ENCODE peak calls at places on chromosomes 2 and 18, in seven cellular contexts. P is IMR-90, D is mesenchymal stem cell, B is H1, F is neuronal stem cell, E is mesendoderm, M is trophoblast cell. V is an unnamed sample.

GRCh38 chr2:854460-854859 is 96.2 kb upstream of the SNTG2 start:
- DNase-seq in B (peak), F (peak), P (no peak), E (peak), M (peak), D (no peak), V (peak)

GRCh38 chr2:46332686-46333281 is 35.6 kb downstream of the EPAS1 start:
- DNase-seq in E (no peak), M (no peak), D (peak), F (no peak), P (peak), B (no peak), V (no peak)

GRCh38 chr2:158407031-158407430 is 49.5 kb downstream of the CCDC148 start:
- DNase-seq in D (no peak), F (no peak), E (peak), B (no peak), P (no peak), M (no peak), V (no peak)

GRCh38 chr2:14270036-14270582 is 362.4 kb upstream of the LRATD1 start:
- DNase-seq in E (no peak), P (no peak), M (no peak), D (no peak), B (no peak), F (no peak), V (no peak)

GRCh38 chr2:133888816-133889215 is 320.6 kb upstream of the NCKAP5 start:
- DNase-seq in B (no peak), P (no peak), M (peak), D (no peak), F (no peak), E (no peak), V (no peak)

GRCh38 chr2:176074919-176075425 is 8.8 kb downstream of the EVX2 start:
- DNase-seq in P (no peak), F (no peak), M (no peak), D (no peak), B (no peak), E (no peak), V (no peak)

GRCh38 chr2:24548058-24548457 is 57.0 kb downstream of the NCOA1 start:
- DNase-seq in D (no peak), F (no peak), P (no peak), B (no peak), M (no peak), E (no peak), V (no peak)

GRCh38 chr18:68418226-68418868 is 296.6 kb downstream of the TMX3 start:
- DNase-seq in B (no peak), E (no peak), D (no peak), P (no peak), F (no peak), M (peak), V (no peak)

GRCh38 chr18:66754335-66754734 is 150.4 kb upstream of the CDH19 start:
- DNase-seq in B (no peak), D (no peak), E (no peak), P (no peak), F (no peak), M (peak), V (no peak)

GRCh38 chr2:188850786-188851185 is 123.4 kb upstream of the COL3A1 start:
- DNase-seq in P (peak), F (no peak), B (no peak), D (peak), E (no peak), M (no peak), V (no peak)

GRCh38 chr18:23887493-23887892 is 127.1 kb upstream of the TTC39C start:
- DNase-seq in F (no peak), M (no peak), B (no peak), E (no peak), P (peak), D (no peak), V (no peak)

GRCh38 chr2:191636586-191636985 is 41.4 kb upstream of the NABP1 start:
- DNase-seq in F (no peak), D (no peak), P (no peak), E (no peak), M (no peak), B (no peak), V (no peak)
- H3K4me2 ChIP-seq in F (no peak), D (no peak), P (peak), E (no peak), M (no peak), B (no peak), V (no peak)

GRCh38 chr2:117980783-117981676 is 32.8 kb downstream of the CCDC93 start:
- DNase-seq in B (no peak), E (no peak), F (no peak), D (peak), M (peak), P (peak), V (no peak)
- H3K23ac ChIP-seq in B (no peak), E (no peak), F (no peak), D (no peak), M (no peak), P (no peak), V (no peak)

DNA sequence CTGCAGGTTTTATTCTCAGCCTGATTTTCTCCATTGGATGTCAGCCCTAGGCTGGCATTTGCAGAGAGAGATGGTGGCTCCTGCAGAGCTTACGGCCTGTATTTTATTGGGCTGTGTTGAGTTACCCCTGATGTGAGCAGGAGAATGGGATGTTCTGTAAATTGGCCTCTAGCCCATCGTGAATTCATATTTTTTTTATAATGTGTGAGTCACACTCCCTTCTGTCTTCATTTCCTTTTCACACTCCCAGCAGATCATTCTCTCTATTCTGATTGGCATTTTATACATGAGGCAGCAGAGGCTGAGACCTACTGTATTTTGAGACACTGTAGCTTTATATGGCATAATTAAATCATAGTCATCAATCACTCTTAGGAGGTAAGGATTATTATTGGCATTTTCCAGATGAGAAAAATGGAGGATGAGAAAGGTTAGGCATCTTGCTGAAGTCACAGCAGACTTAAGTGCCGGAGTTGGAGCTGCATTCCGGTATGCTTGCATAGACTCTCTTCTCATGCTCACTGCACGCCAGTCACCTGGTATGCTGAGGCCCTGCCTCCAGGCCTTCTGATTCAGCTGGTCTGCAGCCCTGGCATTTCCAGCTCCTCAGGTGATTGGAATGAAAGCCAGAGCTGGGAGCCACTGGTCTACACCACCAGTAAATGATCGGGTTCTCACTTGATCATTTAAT is 142.4 kb downstream of the NEDD4L start:
- DNase-seq in F (no peak), B (peak), P (peak), M (peak), E (peak), D (peak), V (no peak)
- H3K4me2 ChIP-seq in F (no peak), B (no peak), P (peak), M (peak), E (no peak), D (no peak), V (no peak)

DNA sequence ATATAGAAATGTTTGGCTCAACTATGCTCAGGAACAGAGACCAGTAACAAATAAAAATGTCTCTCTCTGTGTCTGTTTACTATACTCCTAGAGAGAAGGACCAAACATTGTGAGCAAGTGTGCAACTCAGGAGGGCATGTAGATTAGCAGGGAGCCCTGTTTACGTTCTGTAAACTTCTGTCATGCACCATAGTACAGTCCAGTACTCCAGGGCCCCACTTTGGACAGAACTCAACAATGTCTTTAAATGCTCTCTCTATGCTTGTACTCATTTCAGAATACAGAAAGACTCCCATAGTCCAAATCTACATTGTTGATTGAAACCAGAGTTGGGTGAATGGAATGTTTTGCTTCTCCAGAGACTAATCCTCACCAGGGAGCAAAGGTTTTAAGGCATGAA is 934.8 kb downstream of the NRXN1 start:
- DNase-seq in E (no peak), P (no peak), F (no peak), B (no peak), D (no peak), M (no peak), V (no peak)
- H3K23ac ChIP-seq in E (no peak), P (no peak), F (no peak), B (no peak), D (no peak), M (no peak), V (no peak)

GRCh38 chr2:103788875-103789715 is 1027.3 kb downstream of the TMEM182 start:
- DNase-seq in E (peak), D (peak), F (peak), B (no peak), P (no peak), M (peak), V (peak)
- H3K4me2 ChIP-seq in E (no peak), D (peak), F (no peak), B (no peak), P (no peak), M (no peak), V (no peak)

GRCh38 chr2:237412646-237413292 is 1.2 kb downstream of the COL6A3 start:
- DNase-seq in E (no peak), F (no peak), M (no peak), P (no peak), D (no peak), B (no peak), V (no peak)
- H3K23ac ChIP-seq in E (no peak), F (no peak), M (no peak), P (peak), D (no peak), B (no peak), V (no peak)

V was measured in H9.